ENCODE peak calls at places on chromosome 15, in eight cellular contexts. I is A549, P is fibroblast of lung, R is breast epithelium, G is OCI-LY7, V is uterus, L is sigmoid colon, U is tibial nerve. Y is an unnamed sample.

GRCh38 chr15:70201376-70201775 is 103.7 kb upstream of the TLE3 start:
- DNase-seq in I (no peak), P (no peak), R (peak), G (no peak), V (no peak), L (peak), U (no peak), Y (no peak)

GRCh38 chr15:71251548-71252035 is 136.3 kb downstream of the THSD4 start:
- DNase-seq in I (peak), P (peak), R (no peak), G (no peak), V (no peak), L (no peak), U (no peak), Y (no peak)

GRCh38 chr15:66692391-66692790 is 9.6 kb upstream of the SMAD6 start:
- DNase-seq in I (no peak), P (no peak), R (no peak), G (no peak), V (no peak), L (no peak), U (no peak), Y (no peak)

GRCh38 chr15:65333441-65333820 is 29.0 kb downstream of the RNU5B-1 start:
- DNase-seq in I (no peak), P (no peak), R (no peak), G (no peak), V (no peak), L (no peak), U (no peak), Y (peak)

GRCh38 chr15:71153823-71154524 is 38.7 kb downstream of the THSD4 start:
- DNase-seq in I (no peak), P (no peak), R (no peak), G (no peak), V (no peak), L (no peak), U (no peak), Y (no peak)

GRCh38 chr15:42355291-42355690 is 4.0 kb upstream of the CAPN3 start:
- DNase-seq in I (no peak), P (no peak), R (no peak), G (no peak), V (no peak), L (no peak), U (no peak), Y (no peak)

GRCh38 chr15:63880744-63881143 is 47.0 kb upstream of the HERC1 start:
- DNase-seq in I (no peak), P (no peak), R (no peak), G (no peak), V (no peak), L (no peak), U (no peak), Y (peak)

GRCh38 chr15:100713163-100713867 is 110.9 kb downstream of the ASB7 start:
- DNase-seq in I (peak), P (peak), R (peak), G (no peak), V (peak), L (peak), U (no peak), Y (no peak)

GRCh38 chr15:59654043-59654442 is 3.3 kb downstream of the GTF2A2 start:
- DNase-seq in I (no peak), P (no peak), R (no peak), G (no peak), V (no peak), L (no peak), U (no peak), Y (no peak)

GRCh38 chr15:79412429-79412828 is 19.7 kb upstream of the MINAR1 start:
- DNase-seq in I (no peak), P (no peak), R (no peak), G (no peak), V (no peak), L (no peak), U (no peak), Y (peak)
- H3K27ac ChIP-seq in I (no peak), P (no peak), R (no peak), G (no peak), V (no peak), L (no peak), U (no peak), Y (no peak)

DNA sequence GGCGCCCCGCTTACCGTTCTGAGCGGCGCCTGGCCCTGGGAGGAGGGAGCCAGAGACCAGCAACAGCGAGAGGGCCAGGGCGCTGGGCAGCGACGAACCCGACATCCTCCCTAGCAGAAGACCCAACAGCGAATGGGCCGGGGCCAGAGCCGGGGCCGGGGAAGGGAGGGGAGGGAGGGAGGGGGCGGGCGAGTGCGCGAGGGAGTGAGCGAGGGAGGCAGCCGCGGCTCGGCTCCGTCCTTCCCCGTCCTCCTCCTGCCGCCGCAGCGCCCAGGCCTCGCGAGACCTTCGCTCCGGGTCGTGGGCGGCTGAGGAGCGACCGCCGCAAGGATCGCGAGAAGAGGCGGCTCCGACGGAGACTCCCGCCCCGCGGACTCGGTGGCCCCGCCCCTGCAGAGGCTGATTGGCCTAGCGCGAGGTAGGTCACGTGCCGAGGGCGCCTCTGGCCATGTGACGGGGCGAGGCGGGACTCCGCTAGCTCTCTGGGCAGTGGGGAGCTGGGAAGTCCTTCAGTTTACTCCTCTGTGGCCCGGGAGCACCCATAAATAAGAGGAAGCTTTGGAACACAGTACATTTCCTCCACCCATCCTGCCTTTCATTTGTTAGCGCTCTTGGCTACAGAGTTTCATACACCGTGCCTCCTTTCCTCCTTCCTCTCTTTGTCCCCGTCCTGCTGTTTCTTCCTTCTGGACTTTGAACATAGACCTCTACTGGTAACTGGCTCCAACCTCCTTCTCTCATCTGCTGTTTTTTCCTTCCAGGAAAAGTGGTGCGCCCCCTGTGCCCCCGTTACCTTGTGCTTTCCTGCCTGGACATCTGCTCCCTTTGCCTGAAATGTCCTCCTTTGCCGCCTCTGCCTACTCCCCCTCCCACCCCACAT is at the start of gene NPTN:
- DNase-seq in I (peak), P (peak), R (peak), G (peak), V (peak), L (peak), U (peak), Y (peak)
- TF ChIP-seq CTCF in I (peak), P (no peak), R (peak), G (peak), V (no peak), L (no peak), U (no peak), Y (no peak)

GRCh38 chr15:80668546-80669236 is 26.4 kb upstream of the ABHD17C start:
- DNase-seq in I (no peak), P (no peak), R (no peak), G (no peak), V (no peak), L (no peak), U (no peak), Y (no peak)

GRCh38 chr15:80677041-80677440 is 18.1 kb upstream of the ABHD17C start:
- DNase-seq in I (no peak), P (no peak), R (no peak), G (no peak), V (no peak), L (no peak), U (no peak), Y (no peak)

GRCh38 chr15:80674245-80674614 is 20.9 kb upstream of the ABHD17C start:
- DNase-seq in I (no peak), P (peak), R (no peak), G (no peak), V (no peak), L (no peak), U (no peak), Y (no peak)

GRCh38 chr15:80669599-80670273 is 25.4 kb upstream of the ABHD17C start:
- DNase-seq in I (no peak), P (peak), R (no peak), G (no peak), V (no peak), L (no peak), U (no peak), Y (no peak)

DNA sequence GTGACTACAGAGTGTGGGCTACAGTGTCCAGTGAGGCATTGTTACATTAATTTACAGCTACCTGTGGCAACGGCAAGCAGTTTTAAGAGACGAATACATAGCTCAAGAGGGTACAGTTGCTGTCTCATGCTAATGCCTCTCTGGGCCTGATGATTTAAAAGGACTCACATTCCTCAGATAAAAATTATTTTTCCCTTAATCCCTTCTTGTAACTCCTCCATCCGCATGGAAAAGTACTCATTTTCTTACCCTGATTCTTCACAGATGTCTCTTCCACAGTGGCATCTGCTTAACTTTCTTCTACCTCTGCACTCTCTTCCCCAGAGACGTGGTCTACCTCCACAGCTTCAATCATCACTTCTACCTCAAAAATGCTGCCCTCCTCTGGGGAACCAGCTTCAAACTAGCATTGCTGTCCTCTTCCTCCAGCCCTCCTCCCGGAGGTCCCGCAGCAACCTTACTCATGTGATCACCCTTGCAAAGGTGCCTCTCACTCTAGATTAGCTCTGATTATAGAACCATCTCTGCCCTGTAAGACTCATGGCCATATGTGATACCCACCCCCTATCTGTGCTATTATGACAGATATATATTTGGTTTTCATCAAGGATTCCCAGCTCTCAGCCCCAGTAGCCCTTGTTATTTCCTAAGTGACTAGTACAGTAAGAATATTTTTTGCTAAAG is 21.4 kb upstream of the ABHD17C start:
- DNase-seq in I (no peak), P (no peak), R (no peak), G (no peak), V (no peak), L (no peak), U (no peak), Y (no peak)
- H3K27ac ChIP-seq in I (no peak), P (no peak), R (no peak), G (no peak), V (no peak), L (no peak), U (no peak), Y (no peak)

DNA sequence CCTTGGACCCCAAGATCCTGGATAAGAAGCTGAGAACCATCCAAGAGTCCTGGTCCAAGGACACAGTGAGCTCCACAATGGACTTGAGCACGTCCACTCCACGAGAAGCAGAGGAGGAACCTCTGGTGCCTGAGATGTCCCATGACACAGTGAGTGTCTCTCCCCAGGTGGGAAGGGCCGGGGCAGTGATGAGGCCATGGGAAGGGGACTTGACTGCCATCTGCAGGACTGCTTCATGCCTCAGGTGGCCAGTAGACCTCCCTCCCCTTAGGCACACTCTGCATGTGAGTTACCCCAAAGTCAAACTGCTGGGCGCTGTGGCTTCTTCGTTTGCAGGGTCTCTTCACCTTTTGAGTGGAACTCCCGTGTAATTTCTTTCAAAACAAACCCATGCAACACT is 59.7 kb downstream of the CCDC33 start:
- DNase-seq in I (no peak), P (no peak), R (no peak), G (no peak), V (no peak), L (no peak), U (no peak), Y (no peak)
- TF ChIP-seq CTCF in I (no peak), P (no peak), R (no peak), G (no peak), V (no peak), L (no peak), U (no peak), Y (no peak)

DNA sequence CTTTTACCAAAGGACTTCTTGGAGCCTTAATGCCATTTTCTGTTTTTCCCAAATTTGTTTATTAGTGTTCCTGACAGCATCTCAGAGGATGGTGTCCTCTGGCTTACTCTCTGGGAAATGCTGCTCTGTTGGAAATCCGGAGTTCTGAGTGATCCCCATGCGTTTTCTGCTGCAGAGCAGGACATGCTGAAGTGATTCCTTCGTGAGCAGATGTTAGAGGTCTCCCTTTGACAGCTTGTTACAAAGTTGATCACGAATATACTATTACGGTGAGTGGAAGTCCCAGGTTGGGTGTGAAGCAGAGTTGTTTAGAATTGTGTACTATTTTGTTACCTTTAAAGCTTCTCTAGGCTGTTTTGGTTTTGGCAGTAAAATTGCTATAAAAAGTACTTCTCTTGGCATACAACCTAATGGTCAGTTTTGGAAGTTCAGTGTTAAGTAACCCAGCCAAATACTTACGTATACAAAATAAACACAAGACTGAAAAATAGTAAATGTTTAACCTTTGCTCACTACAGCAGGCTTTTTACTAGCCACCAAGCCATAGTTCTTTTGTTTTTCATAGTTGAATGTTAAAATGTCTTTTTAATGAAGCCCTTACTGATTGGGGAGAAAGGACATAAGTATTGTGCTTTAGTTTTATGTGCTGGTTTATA is 15.0 kb upstream of the GOLGA6L9 start:
- DNase-seq in I (peak), P (no peak), R (no peak), G (no peak), V (no peak), L (no peak), U (no peak), Y (no peak)
- H3K27ac ChIP-seq in I (no peak), P (no peak), R (no peak), G (no peak), V (no peak), L (no peak), U (no peak), Y (no peak)

GRCh38 chr15:22808761-22809280 is 22.4 kb downstream of the NIPA1 start:
- DNase-seq in I (no peak), P (peak), R (no peak), G (no peak), V (no peak), L (no peak), U (no peak), Y (no peak)

GRCh38 chr15:22810735-22811338 is 24.4 kb downstream of the NIPA1 start:
- DNase-seq in I (no peak), P (no peak), R (no peak), G (no peak), V (no peak), L (no peak), U (no peak), Y (no peak)

GRCh38 chr15:22813844-22814243 is 24.6 kb upstream of the NIPA2 start:
- DNase-seq in I (no peak), P (no peak), R (no peak), G (no peak), V (no peak), L (no peak), U (no peak), Y (no peak)

GRCh38 chr15:22810033-22810734 is 23.7 kb downstream of the NIPA1 start:
- DNase-seq in I (no peak), P (no peak), R (no peak), G (no peak), V (no peak), L (no peak), U (no peak), Y (no peak)

DNA sequence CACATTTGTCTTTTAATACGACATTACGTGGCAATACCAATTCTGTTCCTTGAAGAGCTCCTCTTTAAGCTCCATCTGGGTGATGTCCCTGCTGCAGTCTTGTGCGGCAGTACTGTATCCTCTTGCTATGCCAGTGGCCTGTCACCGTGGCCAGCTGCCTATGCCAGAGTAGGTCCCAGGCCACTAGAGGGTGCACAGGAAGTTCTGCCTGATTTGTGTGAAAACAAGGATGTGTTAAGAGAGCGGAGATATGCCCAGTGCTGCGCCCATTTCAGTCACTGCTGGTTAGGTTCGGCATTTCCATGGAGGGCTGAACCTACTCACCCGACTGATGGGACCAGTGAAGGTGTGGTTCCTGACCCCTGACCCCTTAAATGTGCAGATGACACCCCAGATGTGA is 25.2 kb downstream of the NIPA1 start:
- DNase-seq in I (peak), P (peak), R (no peak), G (peak), V (no peak), L (no peak), U (no peak), Y (no peak)
- TF ChIP-seq CTCF in I (peak), P (peak), R (peak), G (peak), V (no peak), L (no peak), U (no peak), Y (no peak)